ENCODE peak calls at places on chromosome 12, in four cellular contexts. G is astrocyte of the spinal cord, D is endothelial cell, W is psoas muscle. R is an unnamed sample.

GRCh38 chr12:14238224-14238792 is 127.2 kb upstream of the ATF7IP start:
- DNase-seq in G (peak), D (no peak), W (no peak), R (no peak)

GRCh38 chr12:120399531-120399930 is 30.6 kb upstream of the MSI1 start:
- DNase-seq in G (peak), D (no peak), W (no peak), R (no peak)

GRCh38 chr12:106213721-106214121 is 34.1 kb downstream of the CKAP4 start:
- DNase-seq in G (no peak), D (no peak), W (no peak), R (no peak)

GRCh38 chr12:112900298-112901145 is 6.2 kb upstream of the OAS1 start:
- DNase-seq in G (peak), D (peak), W (no peak), R (no peak)

GRCh38 chr12:80712866-80713265 is 3.8 kb upstream of the MYF5 start:
- DNase-seq in G (no peak), D (no peak), W (no peak), R (no peak)

GRCh38 chr12:92597997-92598396 is 104.8 kb upstream of the PLEKHG7 start:
- DNase-seq in G (peak), D (no peak), W (no peak), R (no peak)

GRCh38 chr12:91896725-91897515 is 248.7 kb downstream of the BTG1 start:
- DNase-seq in G (no peak), D (no peak), W (peak), R (no peak)

GRCh38 chr12:104243551-104243950 is 28.0 kb downstream of the TXNRD1 start:
- DNase-seq in G (no peak), D (no peak), W (no peak), R (no peak)

GRCh38 chr12:3101309-3102022 is 24.3 kb downstream of the TSPAN9 start:
- DNase-seq in G (no peak), D (no peak), W (no peak), R (no peak)

GRCh38 chr12:121980211-121980891 is 41.3 kb upstream of the BCL7A start:
- DNase-seq in G (peak), D (no peak), W (no peak), R (no peak)

GRCh38 chr12:113689047-113689610 is 217.5 kb upstream of the LHX5 start:
- DNase-seq in G (no peak), D (no peak), W (no peak), R (no peak)

GRCh38 chr12:58316926-58317325 is 375.6 kb downstream of the ATP23 start:
- DNase-seq in G (no peak), D (no peak), W (no peak), R (no peak)

GRCh38 chr12:108797677-108798076 is 59.7 kb downstream of the SSH1 start:
- DNase-seq in G (no peak), D (no peak), W (no peak), R (no peak)

GRCh38 chr12:89880695-89881350 is 172.2 kb upstream of the ATP2B1 start:
- DNase-seq in G (no peak), D (no peak), W (no peak), R (no peak)